ENCODE peak calls at places on chromosomes 1 and 21, in eight cellular contexts. Y, H, R, K, N, V, F and L are unnamed samples. For H3K36me3, the result is how much of the 10 kb centered on the place peaks cover.

GRCh38 chr1:41696381-41696780 is 211.9 kb upstream of the EDN2 start:
- DNase-seq in Y (no peak), H (no peak), R (no peak), K (no peak), N (no peak), V (no peak), F (no peak), L (no peak)

GRCh38 chr1:243490748-243491686 is 235.2 kb downstream of the SDCCAG8 start:
- DNase-seq in Y (peak), H (no peak), R (peak), K (no peak), N (no peak), V (no peak), F (no peak), L (no peak)

GRCh38 chr21:27168084-27168483 is 201.2 kb upstream of the ADAMTS5 start:
- DNase-seq in Y (no peak), H (no peak), R (peak), K (no peak), N (peak), V (no peak), F (no peak), L (no peak)

GRCh38 chr1:145858238-145858936 is 494 bp downstream of the PIAS3 start:
- DNase-seq in Y (peak), H (peak), R (peak), K (peak), N (peak), V (peak), F (no peak), L (no peak)

GRCh38 chr1:96843196-96843595 is 121.6 kb downstream of the PTBP2 start:
- DNase-seq in Y (no peak), H (no peak), R (peak), K (no peak), N (no peak), V (no peak), F (no peak), L (no peak)

GRCh38 chr1:1461721-1462317 is 9.7 kb upstream of the ATAD3B start:
- DNase-seq in Y (no peak), H (no peak), R (no peak), K (no peak), N (peak), V (no peak), F (no peak), L (no peak)

GRCh38 chr21:34730194-34730593 is 61.4 kb downstream of the CLIC6 start:
- DNase-seq in Y (no peak), H (no peak), R (no peak), K (no peak), N (no peak), V (no peak), F (no peak), L (no peak)

GRCh38 chr1:167693425-167694045 is 28.2 kb upstream of the MPZL1 start:
- DNase-seq in Y (no peak), H (no peak), R (no peak), K (no peak), N (no peak), V (no peak), F (no peak), L (no peak)

GRCh38 chr1:226443439-226443838 is 35.5 kb upstream of the PARP1 start:
- DNase-seq in Y (no peak), H (no peak), R (peak), K (no peak), N (peak), V (no peak), F (peak), L (no peak)

GRCh38 chr1:172492421-172492820 is 40.5 kb upstream of the SUCO start:
- DNase-seq in Y (no peak), H (no peak), R (no peak), K (no peak), N (no peak), V (no peak), F (no peak), L (no peak)

GRCh38 chr1:12339861-12340557 is 110.2 kb downstream of the VPS13D start:
- DNase-seq in Y (no peak), H (no peak), R (no peak), K (no peak), N (no peak), V (no peak), F (no peak), L (no peak)

GRCh38 chr1:93330196-93330595 is 15.5 kb upstream of the DR1 start:
- DNase-seq in Y (no peak), H (no peak), R (no peak), K (no peak), N (no peak), V (no peak), F (no peak), L (no peak)

GRCh38 chr1:233480198-233480597 is 133.7 kb upstream of the KCNK1 start:
- DNase-seq in Y (no peak), H (no peak), R (no peak), K (no peak), N (peak), V (no peak), F (no peak), L (no peak)

GRCh38 chr1:112527266-112528010 is 18.7 kb downstream of the WNT2B start:
- DNase-seq in Y (no peak), H (no peak), R (peak), K (no peak), N (no peak), V (no peak), F (no peak), L (no peak)

GRCh38 chr1:65924471-65924870 is 131.8 kb downstream of the PDE4B start:
- DNase-seq in Y (no peak), H (no peak), R (peak), K (no peak), N (peak), V (peak), F (no peak), L (no peak)

GRCh38 chr1:9910080-9910424 is at the start of gene CTNNBIP1:
- DNase-seq in Y (no peak), H (no peak), R (no peak), K (no peak), N (no peak), V (no peak), F (no peak), L (no peak)

GRCh38 chr1:156444407-156445001 is 56.1 kb downstream of the MEF2D start:
- DNase-seq in Y (peak), H (no peak), R (no peak), K (no peak), N (peak), V (peak), F (peak), L (no peak)

GRCh38 chr1:99645699-99646531 is at the start of gene PALMD:
- DNase-seq in Y (peak), H (peak), R (peak), K (peak), N (peak), V (peak), F (peak), L (peak)

GRCh38 chr1:25683731-25684130 is 67.1 kb downstream of the MAN1C1 start:
- DNase-seq in Y (no peak), H (no peak), R (peak), K (no peak), N (peak), V (no peak), F (no peak), L (no peak)

GRCh38 chr1:178513278-178513983 is 522 bp downstream of the TEX35 start:
- DNase-seq in Y (no peak), H (no peak), R (peak), K (no peak), N (peak), V (peak), F (no peak), L (no peak)

GRCh38 chr1:241357366-241358305 is 631 bp upstream of the RGS7 start:
- DNase-seq in Y (no peak), H (no peak), R (no peak), K (no peak), N (no peak), V (peak), F (no peak), L (no peak)

GRCh38 chr1:5747428-5748285 is 244.6 kb downstream of the NPHP4 start:
- DNase-seq in Y (no peak), H (no peak), R (no peak), K (no peak), N (no peak), V (no peak), F (no peak), L (peak)

GRCh38 chr21:29182674-29183073 is 52.2 kb downstream of the MAP3K7CL start:
- DNase-seq in Y (no peak), H (no peak), R (peak), K (no peak), N (no peak), V (no peak), F (peak), L (no peak)

GRCh38 chr1:51425955-51426354 is 93.1 kb downstream of the EPS15 start:
- DNase-seq in Y (no peak), H (no peak), R (no peak), K (no peak), N (no peak), V (no peak), F (no peak), L (no peak)

GRCh38 chr1:51423098-51423821 is 92.9 kb upstream of the TTC39A start:
- DNase-seq in Y (no peak), H (no peak), R (peak), K (no peak), N (no peak), V (peak), F (no peak), L (no peak)

GRCh38 chr1:51422367-51423097 is 92.2 kb upstream of the TTC39A start:
- DNase-seq in Y (no peak), H (no peak), R (no peak), K (no peak), N (no peak), V (no peak), F (no peak), L (no peak)

GRCh38 chr1:51425273-51425672 is 93.8 kb downstream of the EPS15 start:
- DNase-seq in Y (no peak), H (no peak), R (no peak), K (no peak), N (no peak), V (no peak), F (no peak), L (no peak)

DNA sequence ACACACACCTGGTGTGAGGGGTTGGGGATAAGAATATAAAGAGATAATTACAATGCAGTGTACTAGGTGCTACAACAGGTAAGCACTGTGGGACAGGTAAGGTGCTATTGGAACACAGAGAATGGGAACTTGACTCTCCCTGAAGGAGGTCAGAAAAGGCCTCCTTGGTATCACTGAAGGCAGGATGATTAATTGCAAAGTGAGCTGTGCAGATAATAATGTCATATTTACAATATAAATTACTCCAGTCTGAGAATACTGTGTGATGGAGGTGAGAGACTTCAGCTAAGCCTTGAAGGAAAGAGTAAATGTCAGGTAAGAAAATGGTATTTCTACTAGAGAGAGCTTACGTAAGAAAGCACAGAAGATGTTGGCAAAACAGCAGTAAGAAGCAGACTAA is 91.6 kb downstream of the EPS15 start:
- DNase-seq in Y (no peak), H (no peak), R (no peak), K (no peak), N (no peak), V (no peak), F (no peak), L (no peak)
- H3K36me3 ChIP-seq in Y (under half), H (under half), R (under half), K (under half), N (under half), V (under half), F (under half), L (under half)

DNA sequence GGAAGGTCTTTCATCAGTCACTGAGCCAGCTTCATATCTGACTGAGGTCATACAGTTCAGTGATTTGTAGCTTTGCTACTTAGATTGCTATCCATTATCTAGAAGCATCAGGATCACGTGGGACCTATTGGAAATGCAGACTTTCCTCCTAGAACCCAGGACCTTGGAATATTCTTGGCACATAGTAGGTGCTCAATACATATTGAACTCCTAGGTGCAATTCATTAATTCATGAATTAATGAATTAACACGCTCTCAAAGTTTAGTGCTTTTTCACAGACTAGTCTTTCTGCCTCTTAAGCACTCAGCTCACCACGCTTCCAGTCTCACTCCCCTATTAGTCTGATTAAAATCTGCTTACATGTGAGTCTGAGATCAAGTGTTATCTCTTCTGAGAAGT is 12.1 kb downstream of the METTL18 start:
- DNase-seq in Y (no peak), H (no peak), R (no peak), K (no peak), N (no peak), V (no peak), F (no peak), L (no peak)
- TF ChIP-seq CTCF in Y (no peak), H (no peak), R (no peak), K (no peak), N (no peak), V (no peak), F (no peak), L (no peak)

GRCh38 chr1:205843031-205843859 is 6.7 kb downstream of the PM20D1 start:
- DNase-seq in Y (no peak), H (no peak), R (no peak), K (no peak), N (no peak), V (no peak), F (no peak), L (no peak)
- H3K36me3 ChIP-seq in Y (under half), H (under half), R (under half), K (under half), N (under half), V (under half), F (under half), L (under half)

GRCh38 chr1:153929981-153930948 is 7.5 kb upstream of the GATAD2B start:
- DNase-seq in Y (no peak), H (no peak), R (no peak), K (no peak), N (no peak), V (no peak), F (no peak), L (no peak)
- TF ChIP-seq CTCF in Y (no peak), H (no peak), R (no peak), K (no peak), N (peak), V (no peak), F (no peak), L (no peak)

GRCh38 chr1:204448991-204449390 is 37.4 kb upstream of the PPP1R15B start:
- DNase-seq in Y (no peak), H (no peak), R (no peak), K (no peak), N (no peak), V (no peak), F (peak), L (no peak)

GRCh38 chr1:204448321-204448964 is 36.8 kb upstream of the PPP1R15B start:
- DNase-seq in Y (no peak), H (no peak), R (no peak), K (no peak), N (peak), V (no peak), F (peak), L (no peak)

GRCh38 chr1:204449631-204450280 is 38.1 kb upstream of the PPP1R15B start:
- DNase-seq in Y (no peak), H (no peak), R (no peak), K (no peak), N (no peak), V (no peak), F (no peak), L (no peak)

GRCh38 chr1:204451352-204452124 is 39.9 kb upstream of the PPP1R15B start:
- DNase-seq in Y (no peak), H (no peak), R (no peak), K (no peak), N (no peak), V (no peak), F (no peak), L (no peak)

DNA sequence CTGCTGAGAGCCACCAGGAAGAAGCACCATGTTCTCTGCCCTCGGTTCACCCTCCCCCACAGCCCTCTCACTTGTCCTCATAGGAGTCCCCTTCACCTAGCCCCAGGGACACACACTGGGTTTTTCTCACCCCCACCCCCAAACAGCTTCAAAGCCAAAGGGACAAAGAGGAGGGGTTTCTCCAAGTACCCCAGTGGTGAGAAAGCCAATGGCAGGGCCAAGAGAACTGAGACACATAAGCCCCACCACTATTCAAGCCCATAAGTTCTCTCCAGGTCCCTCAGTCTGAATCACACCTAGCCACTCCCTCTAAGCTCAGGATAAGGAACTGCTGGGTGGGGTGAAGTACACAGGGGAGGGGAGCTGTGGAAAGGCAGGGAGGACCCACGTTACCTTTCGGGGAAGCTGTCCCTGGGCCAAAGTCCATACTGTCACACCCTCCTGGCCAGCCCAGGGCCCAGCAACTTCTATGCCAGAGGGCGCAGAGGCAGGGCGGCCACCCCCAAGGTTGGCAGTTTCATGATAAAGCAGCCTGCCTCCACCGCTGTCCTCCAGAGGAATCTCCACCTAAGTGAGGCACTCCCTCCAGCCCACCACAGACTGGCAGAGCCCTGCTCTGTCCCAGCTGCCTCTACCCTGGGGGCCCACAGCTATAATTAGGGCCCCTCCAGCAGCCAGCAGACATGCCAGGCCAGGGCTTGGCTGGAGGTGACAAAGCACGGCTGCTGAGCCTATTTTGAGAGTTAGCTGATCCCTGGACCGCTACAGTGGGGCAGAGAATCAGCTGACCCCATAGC is 39.0 kb upstream of the PPP1R15B start:
- DNase-seq in Y (no peak), H (peak), R (no peak), K (no peak), N (peak), V (peak), F (peak), L (no peak)
- H3K36me3 ChIP-seq in Y (under half), H (under half), R (under half), K (under half), N (under half), V (under half), F (under half), L (under half)

GRCh38 chr1:91693542-91693941 is 192.4 kb downstream of the TGFBR3 start:
- DNase-seq in Y (no peak), H (peak), R (peak), K (no peak), N (no peak), V (no peak), F (no peak), L (no peak)
- TF ChIP-seq CTCF in Y (no peak), H (no peak), R (no peak), K (no peak), N (no peak), V (no peak), F (no peak), L (no peak)

GRCh38 chr1:153939476-153939875 is 7.0 kb downstream of the DENND4B start:
- DNase-seq in Y (no peak), H (no peak), R (no peak), K (no peak), N (no peak), V (no peak), F (no peak), L (no peak)
- H3K36me3 ChIP-seq in Y (under half), H (under half), R (half or more), K (under half), N (under half), V (under half), F (under half), L (half or more)

GRCh38 chr1:202202500-202203168 is 9.0 kb downstream of the LGR6 start:
- DNase-seq in Y (no peak), H (no peak), R (no peak), K (no peak), N (no peak), V (no peak), F (no peak), L (no peak)

GRCh38 chr1:202204065-202204464 is 10.5 kb downstream of the LGR6 start:
- DNase-seq in Y (no peak), H (no peak), R (no peak), K (no peak), N (no peak), V (no peak), F (no peak), L (no peak)

GRCh38 chr1:202205523-202206190 is 12.1 kb downstream of the LGR6 start:
- DNase-seq in Y (no peak), H (no peak), R (no peak), K (no peak), N (no peak), V (no peak), F (no peak), L (no peak)

GRCh38 chr1:202201266-202201665 is 7.7 kb downstream of the LGR6 start:
- DNase-seq in Y (no peak), H (no peak), R (no peak), K (no peak), N (no peak), V (no peak), F (no peak), L (no peak)

GRCh38 chr1:202203238-202204039 is 9.8 kb downstream of the LGR6 start:
- DNase-seq in Y (no peak), H (no peak), R (no peak), K (no peak), N (no peak), V (no peak), F (no peak), L (no peak)
- TF ChIP-seq CTCF in Y (no peak), H (no peak), R (no peak), K (no peak), N (no peak), V (no peak), F (no peak), L (no peak)

DNA sequence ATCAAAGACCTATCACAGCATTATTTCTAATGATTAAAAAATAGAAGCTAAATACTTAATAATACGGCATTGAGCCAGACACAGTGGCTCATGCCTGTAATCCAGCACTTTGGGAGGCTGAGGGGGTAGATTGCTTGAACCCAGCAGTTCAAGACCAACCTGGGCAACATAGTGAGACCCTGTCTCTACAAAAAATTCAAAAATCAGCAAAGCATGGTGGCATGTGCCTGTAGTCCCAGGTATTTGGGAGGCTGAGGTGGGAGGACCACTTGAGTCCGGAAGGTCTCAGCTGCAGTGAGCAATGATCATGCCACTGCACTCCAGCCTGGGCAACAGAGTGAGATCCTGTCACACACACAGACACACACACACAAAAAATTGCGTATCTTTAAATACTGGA is 10.7 kb downstream of the TAF13 start:
- DNase-seq in Y (no peak), H (no peak), R (no peak), K (no peak), N (no peak), V (no peak), F (peak), L (no peak)
- H3K36me3 ChIP-seq in Y (under half), H (under half), R (under half), K (under half), N (under half), V (under half), F (under half), L (half or more)